ENCODE peak calls at places on chromosomes 13 and 19, in four cellular contexts. M is GM06990, W is astrocyte of the spinal cord, L is PC-3. C is an unnamed sample.
A peak's percentile ranks its signal among the peaks of the same experiment; 100 is the strongest.

GRCh38 chr19:35843676-35844481 is 8.4 kb downstream of the NPHS1 start:
- DNase-seq in M (no peak), W (no peak), L (no peak), C (no peak)

GRCh38 chr19:16911046-16911445 is 22.2 kb downstream of the F2RL3 start:
- DNase-seq in M (no peak), W (no peak), L (no peak), C (no peak)

GRCh38 chr13:59000770-59001169 is 1163.0 kb downstream of the DIAPH3 start:
- DNase-seq in M (no peak), W (no peak), L (no peak), C (no peak)

GRCh38 chr19:1852294-1852646 is 4.0 kb upstream of the REXO1 start:
- DNase-seq in M (no peak), W (no peak), L (no peak), C (no peak)

GRCh38 chr13:110012102-110012739 is 225.8 kb upstream of the IRS2 start:
- DNase-seq in M (no peak), W (peak; percentile 97), L (peak; percentile 89), C (peak; percentile 97)

GRCh38 chr13:112728375-112729126 is 38.7 kb downstream of the ATP11A start:
- DNase-seq in M (no peak), W (no peak), L (no peak), C (no peak)

GRCh38 chr13:100269837-100270236 is 180.9 kb downstream of the PCCA start:
- DNase-seq in M (no peak), W (peak; percentile 83), L (peak; percentile 27), C (peak; percentile 13)

GRCh38 chr19:49676136-49676689 is 858 bp upstream of the PRMT1 start:
- DNase-seq in M (no peak), W (peak; percentile 97), L (peak; percentile 86), C (peak; percentile 82)

GRCh38 chr19:42272989-42273406 is 3.9 kb downstream of the CIC start:
- DNase-seq in M (peak; percentile 12), W (no peak), L (no peak), C (no peak)

GRCh38 chr13:110541526-110541920 is 20.0 kb downstream of the RAB20 start:
- DNase-seq in M (no peak), W (no peak), L (no peak), C (peak; percentile 9)

GRCh38 chr13:49649244-49649962 is 21.1 kb downstream of the ARL11 start:
- DNase-seq in M (no peak), W (peak; percentile 53), L (peak; percentile 64), C (peak; percentile 49)

GRCh38 chr13:63409791-63410351 is 1994.2 kb upstream of the PCDH20 start:
- DNase-seq in M (no peak), W (no peak), L (no peak), C (no peak)

GRCh38 chr13:48838193-48839000 is 137.3 kb upstream of the FNDC3A start:
- DNase-seq in M (no peak), W (no peak), L (peak; percentile 32), C (peak; percentile 24)

GRCh38 chr19:45098521-45099464 is 5.8 kb downstream of the PPP1R37 start:
- DNase-seq in M (no peak), W (peak; percentile 52), L (no peak), C (no peak)

GRCh38 chr19:13187419-13187818 is 37.2 kb downstream of the IER2 start:
- DNase-seq in M (no peak), W (no peak), L (no peak), C (no peak)

GRCh38 chr19:49807174-49807830 is 5.8 kb downstream of the FUZ start:
- DNase-seq in M (no peak), W (no peak), L (no peak), C (no peak)

GRCh38 chr13:91200486-91200885 is 147.0 kb upstream of the MIR17HG start:
- DNase-seq in M (no peak), W (no peak), L (no peak), C (no peak)

GRCh38 chr19:12721656-12722565 is 1.8 kb downstream of the TNPO2 start:
- DNase-seq in M (peak; percentile 74), W (peak; percentile 78), L (peak; percentile 51), C (peak; percentile 42)

GRCh38 chr13:39209731-39210633 is 171.7 kb downstream of the NHLRC3 start:
- DNase-seq in M (no peak), W (no peak), L (no peak), C (no peak)

GRCh38 chr13:21060063-21060826 is 1.1 kb downstream of the LATS2 start:
- DNase-seq in M (peak; percentile 33), W (peak; percentile 54), L (peak; percentile 33), C (no peak)

GRCh38 chr13:34695063-34695462 is 247.0 kb upstream of the NBEA start:
- DNase-seq in M (no peak), W (no peak), L (peak; percentile 67), C (no peak)

GRCh38 chr13:80249906-80250513 is 90.9 kb downstream of the SPRY2 start:
- DNase-seq in M (no peak), W (no peak), L (peak; percentile 7), C (no peak)

GRCh38 chr19:49793561-49793840 is 19.6 kb downstream of the FUZ start:
- DNase-seq in M (no peak), W (no peak), L (peak; percentile 77), C (peak; percentile 73)

GRCh38 chr13:77859450-77859849 is 59.2 kb downstream of the EDNRB start:
- DNase-seq in M (no peak), W (no peak), L (no peak), C (no peak)

GRCh38 chr13:97753942-97754670 is 199.4 kb upstream of the IPO5 start:
- DNase-seq in M (no peak), W (no peak), L (no peak), C (no peak)

GRCh38 chr13:45402641-45403040 is 15.5 kb downstream of the SLC25A30 start:
- DNase-seq in M (no peak), W (no peak), L (no peak), C (no peak)

GRCh38 chr13:30616927-30617314 is 799 bp upstream of the USPL1 start:
- DNase-seq in M (no peak), W (peak; percentile 92), L (peak; percentile 67), C (peak; percentile 88)

GRCh38 chr13:104961246-104961645 is 1574.2 kb downstream of the EFNB2 start:
- DNase-seq in M (no peak), W (no peak), L (no peak), C (no peak)

GRCh38 chr13:43908156-43909126 is 28.7 kb downstream of the LACC1 start:
- DNase-seq in M (no peak), W (peak; percentile 90), L (peak; percentile 79), C (peak; percentile 77)

GRCh38 chr13:113803409-113804016 is 44.5 kb downstream of the TMEM255B start:
- DNase-seq in M (no peak), W (no peak), L (no peak), C (no peak)

GRCh38 chr19:51347209-51347928 is 5.4 kb upstream of the VSIG10L start:
- DNase-seq in M (no peak), W (no peak), L (no peak), C (no peak)

GRCh38 chr13:79548886-79549285 is 67.9 kb downstream of the NDFIP2 start:
- DNase-seq in M (no peak), W (peak; percentile 23), L (peak; percentile 26), C (peak; percentile 13)

GRCh38 chr19:5676105-5676671 is 4.1 kb downstream of the MICOS13 start:
- DNase-seq in M (no peak), W (no peak), L (no peak), C (no peak)

GRCh38 chr19:3176715-3177501 is 1.7 kb upstream of the S1PR4 start:
- DNase-seq in M (no peak), W (peak; percentile 43), L (peak; percentile 86), C (peak; percentile 72)

GRCh38 chr19:46221981-46222610 is 7.4 kb upstream of the IGFL1 start:
- DNase-seq in M (no peak), W (peak; percentile 18), L (peak; percentile 85), C (peak; percentile 67)

GRCh38 chr19:16041571-16042386 is 34.5 kb upstream of the TPM4 start:
- DNase-seq in M (peak; percentile 55), W (peak; percentile 62), L (peak; percentile 87), C (peak; percentile 50)

GRCh38 chr19:30686252-30686762 is 314.1 kb downstream of the ZNF536 start:
- DNase-seq in M (no peak), W (peak; percentile 5), L (no peak), C (peak; percentile 17)
- TF ChIP-seq CTCF in M (no peak), W (peak; percentile 23), L (peak; percentile 35), C (peak; percentile 55)

GRCh38 chr19:55640043-55640576 is 692 bp upstream of the ZNF580 start:
- DNase-seq in M (peak; percentile 88), W (peak; percentile 59), L (no peak), C (peak; percentile 19)
- TF ChIP-seq CTCF in M (peak; percentile 52), W (peak; percentile 33), L (peak; percentile 35), C (peak; percentile 67)

GRCh38 chr19:10335149-10336053 is 2.1 kb upstream of the RAVER1 start:
- DNase-seq in M (no peak), W (no peak), L (no peak), C (no peak)
- TF ChIP-seq CTCF in M (no peak), W (no peak), L (peak; percentile 37), C (no peak)

DNA sequence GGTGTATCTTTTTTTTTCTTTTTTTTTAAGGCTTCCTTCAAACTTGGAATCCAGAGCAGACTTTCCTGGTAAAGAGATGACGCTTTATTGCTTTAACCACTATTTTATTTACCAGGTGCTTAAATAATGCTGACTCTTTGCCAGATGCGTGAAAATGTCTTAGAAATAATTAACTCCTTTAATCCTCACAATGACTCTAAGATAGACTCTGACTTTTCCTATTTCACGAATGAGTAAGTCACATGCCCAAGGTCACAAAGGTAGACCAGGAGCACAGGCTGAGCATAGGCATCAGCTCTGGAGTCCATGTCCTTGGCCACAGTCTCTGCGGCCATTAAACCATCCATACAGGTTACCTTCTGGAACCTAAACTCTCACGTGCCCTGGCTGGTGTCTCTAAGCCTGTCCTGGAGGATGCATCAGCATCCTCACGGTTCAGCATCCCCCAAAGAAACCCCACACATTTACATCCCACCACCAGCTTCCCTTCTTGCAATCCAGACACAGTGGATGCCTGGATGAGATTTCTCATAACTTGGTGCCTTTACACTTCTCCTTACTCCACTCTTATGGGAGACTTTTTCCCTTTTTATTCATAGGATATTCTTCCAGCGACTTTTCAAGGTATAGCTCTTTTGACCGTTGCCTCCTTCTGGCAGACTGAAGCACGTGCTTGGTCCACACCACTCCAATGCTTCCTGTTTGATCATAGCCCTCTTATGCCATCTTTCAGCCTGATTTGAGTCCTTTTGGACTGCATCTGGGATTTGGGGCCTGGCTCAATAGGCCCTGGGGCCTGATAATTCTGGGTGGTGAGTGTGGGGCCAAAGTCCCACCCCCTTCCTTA is 87.5 kb downstream of the ERCC5 start:
- DNase-seq in M (no peak), W (no peak), L (no peak), C (no peak)
- TF ChIP-seq CTCF in M (no peak), W (no peak), L (no peak), C (no peak)

GRCh38 chr19:29666634-29667389 is 1.6 kb downstream of the PLEKHF1 start:
- DNase-seq in M (no peak), W (peak; percentile 88), L (no peak), C (peak; percentile 41)
- TF ChIP-seq CTCF in M (peak; percentile 2), W (no peak), L (no peak), C (no peak)

GRCh38 chr19:19386373-19386869 is 19.1 kb upstream of the GATAD2A start:
- DNase-seq in M (no peak), W (no peak), L (no peak), C (no peak)
- TF ChIP-seq CTCF in M (peak; percentile 39), W (peak; percentile 33), L (peak; percentile 38), C (peak; percentile 56)